ENCODE peak calls at places on chromosome 7, in six cellular contexts. W is heart right ventricle, P is adipocyte, Z is right cardiac atrium, O is suprapubic skin, I is body of pancreas. M is an unnamed sample.
A peak's percentile ranks its signal among the peaks of the same experiment; 100 is the strongest.

GRCh38 chr7:10128748-10129147 is 844.9 kb upstream of the PHF14 start:
- DNase-seq in P (no peak), Z (no peak), W (no peak), O (no peak), I (no peak), M (no peak)

GRCh38 chr7:29457565-29457971 is 106.1 kb upstream of the PRR15 start:
- DNase-seq in Z (no peak), P (peak; percentile 44), I (no peak), W (no peak), O (no peak), M (no peak)

GRCh38 chr7:26081627-26082026 is 70.4 kb upstream of the NFE2L3 start:
- DNase-seq in Z (no peak), W (no peak), O (no peak), P (no peak), I (no peak), M (no peak)

GRCh38 chr7:122535086-122535485 is 163.8 kb downstream of the RNF133 start:
- DNase-seq in I (no peak), W (no peak), Z (no peak), O (no peak), P (peak; percentile 8), M (no peak)

GRCh38 chr7:21782996-21783395 is 162.7 kb downstream of the CDCA7L start:
- DNase-seq in P (peak; percentile 5), I (no peak), Z (no peak), W (no peak), O (no peak), M (no peak)

GRCh38 chr7:4931932-4932331 is 27.1 kb downstream of the MMD2 start:
- DNase-seq in O (no peak), I (peak; percentile 81), Z (no peak), P (no peak), W (no peak), M (no peak)

GRCh38 chr7:8065356-8065813 is 96.8 kb downstream of the GLCCI1 start:
- DNase-seq in O (no peak), I (no peak), W (no peak), Z (no peak), P (peak; percentile 90), M (no peak)

GRCh38 chr7:66664590-66665293 is 36.1 kb downstream of the KCTD7 start:
- DNase-seq in P (no peak), Z (peak; percentile 81), W (no peak), I (no peak), O (no peak), M (no peak)

GRCh38 chr7:19202599-19202998 is 57.4 kb upstream of the FERD3L start:
- DNase-seq in I (no peak), O (no peak), W (no peak), Z (no peak), P (no peak), M (no peak)

GRCh38 chr7:139993169-139993568 is 69.6 kb downstream of the PARP12 start:
- DNase-seq in W (no peak), O (no peak), P (no peak), Z (no peak), I (no peak), M (no peak)

GRCh38 chr7:13117103-13117502 is 429.7 kb downstream of the ARL4A start:
- DNase-seq in Z (no peak), W (no peak), O (no peak), P (peak; percentile 50), I (no peak), M (no peak)

GRCh38 chr7:96833701-96834453 is 124.2 kb upstream of the SEM1 start:
- DNase-seq in W (no peak), I (no peak), Z (no peak), O (no peak), P (peak; percentile 38), M (no peak)

GRCh38 chr7:123594813-123595241 is 6.8 kb upstream of the ASB15 start:
- DNase-seq in P (no peak), W (no peak), I (no peak), O (no peak), Z (no peak), M (peak; percentile 58)

GRCh38 chr7:24764972-24765744 is 7.9 kb upstream of the GSDME start:
- DNase-seq in O (no peak), Z (no peak), P (peak; percentile 40), W (no peak), I (no peak), M (no peak)

GRCh38 chr7:32043688-32044087 is 26.5 kb downstream of the PDE1C start:
- DNase-seq in W (no peak), P (peak; percentile 66), I (no peak), Z (no peak), O (no peak), M (no peak)

GRCh38 chr7:40298421-40298820 is 163.6 kb downstream of the SUGCT start:
- DNase-seq in O (no peak), Z (no peak), P (peak; percentile 52), W (no peak), I (no peak), M (no peak)

GRCh38 chr7:121369462-121369861 is 26.6 kb downstream of the FAM3C start:
- DNase-seq in Z (no peak), P (peak; percentile 69), O (no peak), I (no peak), W (no peak), M (no peak)

GRCh38 chr7:100778061-100778621 is 44.7 kb downstream of the ZAN start:
- DNase-seq in P (no peak), W (no peak), I (no peak), O (no peak), Z (no peak), M (no peak)

GRCh38 chr7:38398725-38399321 is 125.4 kb upstream of the TARP start:
- DNase-seq in W (peak; percentile 15), Z (peak; percentile 78), O (no peak), I (peak; percentile 57), P (peak; percentile 81), M (no peak)

GRCh38 chr7:21256310-21256877 is 171.5 kb upstream of the SP4 start:
- DNase-seq in Z (no peak), P (peak; percentile 83), I (no peak), O (no peak), W (no peak), M (no peak)

GRCh38 chr7:139731802-139732470 is 45.9 kb downstream of the HIPK2 start:
- DNase-seq in I (peak; percentile 94), W (peak; percentile 85), P (peak; percentile 95), O (peak; percentile 95), Z (peak; percentile 91), M (no peak)

GRCh38 chr7:26686448-26686981 is 177.9 kb downstream of the SKAP2 start:
- DNase-seq in I (no peak), Z (peak; percentile 35), O (no peak), P (peak; percentile 79), W (no peak), M (no peak)

GRCh38 chr7:141430426-141431142 is 120.6 kb upstream of the AGK start:
- DNase-seq in Z (no peak), W (no peak), P (no peak), I (no peak), O (no peak), M (peak; percentile 33)

GRCh38 chr7:65731562-65732035 is 141.3 kb upstream of the VKORC1L1 start:
- DNase-seq in W (no peak), P (no peak), Z (no peak), I (peak; percentile 45), O (no peak), M (peak; percentile 11)

GRCh38 chr7:83306487-83306886 is 143.8 kb upstream of the PCLO start:
- DNase-seq in P (no peak), Z (no peak), W (no peak), O (no peak), I (no peak), M (no peak)

GRCh38 chr7:73844131-73844547 is 1.8 kb upstream of the METTL27 start:
- DNase-seq in I (no peak), W (no peak), O (no peak), P (no peak), Z (no peak), M (no peak)

GRCh38 chr7:44630791-44631457 is 24.5 kb downstream of the OGDH start:
- DNase-seq in P (no peak), Z (no peak), I (no peak), O (no peak), W (no peak), M (no peak)
- H3K4me1 ChIP-seq in P (peaks cover 18% of the 10 kb centered on the region), Z (peaks cover 27% of the 10 kb centered on the region), I (peaks cover 36% of the 10 kb centered on the region), O (peaks cover 55% of the 10 kb centered on the region), W (peaks cover 88% of the 10 kb centered on the region), M (peaks cover 7% of the 10 kb centered on the region)

GRCh38 chr7:129777195-129777844 is 165.8 kb downstream of the NRF1 start:
- DNase-seq in P (no peak), Z (no peak), I (no peak), W (no peak), O (no peak), M (no peak)

GRCh38 chr7:129775695-129776396 is 164.3 kb downstream of the NRF1 start:
- DNase-seq in Z (peak; percentile 9), W (no peak), O (no peak), P (no peak), I (no peak), M (no peak)

GRCh38 chr7:129774871-129775694 is 163.6 kb downstream of the NRF1 start:
- DNase-seq in W (no peak), O (no peak), Z (peak; percentile 22), P (no peak), I (no peak), M (no peak)

GRCh38 chr7:129777993-129778769 is 166.7 kb downstream of the NRF1 start:
- DNase-seq in I (no peak), W (no peak), O (no peak), Z (no peak), P (no peak), M (no peak)

GRCh38 chr7:129776397-129776792 is 164.9 kb downstream of the NRF1 start:
- DNase-seq in Z (no peak), P (no peak), I (no peak), W (no peak), O (no peak), M (no peak)
- H3K27me3 ChIP-seq in Z (no peaks in the 10 kb centered on the region), P (peaks cover 58% of the 10 kb centered on the region), I (peaks cover 4% of the 10 kb centered on the region), W (peaks cover 64% of the 10 kb centered on the region), O (peaks cover 61% of the 10 kb centered on the region), M (peaks cover 18% of the 10 kb centered on the region)

DNA sequence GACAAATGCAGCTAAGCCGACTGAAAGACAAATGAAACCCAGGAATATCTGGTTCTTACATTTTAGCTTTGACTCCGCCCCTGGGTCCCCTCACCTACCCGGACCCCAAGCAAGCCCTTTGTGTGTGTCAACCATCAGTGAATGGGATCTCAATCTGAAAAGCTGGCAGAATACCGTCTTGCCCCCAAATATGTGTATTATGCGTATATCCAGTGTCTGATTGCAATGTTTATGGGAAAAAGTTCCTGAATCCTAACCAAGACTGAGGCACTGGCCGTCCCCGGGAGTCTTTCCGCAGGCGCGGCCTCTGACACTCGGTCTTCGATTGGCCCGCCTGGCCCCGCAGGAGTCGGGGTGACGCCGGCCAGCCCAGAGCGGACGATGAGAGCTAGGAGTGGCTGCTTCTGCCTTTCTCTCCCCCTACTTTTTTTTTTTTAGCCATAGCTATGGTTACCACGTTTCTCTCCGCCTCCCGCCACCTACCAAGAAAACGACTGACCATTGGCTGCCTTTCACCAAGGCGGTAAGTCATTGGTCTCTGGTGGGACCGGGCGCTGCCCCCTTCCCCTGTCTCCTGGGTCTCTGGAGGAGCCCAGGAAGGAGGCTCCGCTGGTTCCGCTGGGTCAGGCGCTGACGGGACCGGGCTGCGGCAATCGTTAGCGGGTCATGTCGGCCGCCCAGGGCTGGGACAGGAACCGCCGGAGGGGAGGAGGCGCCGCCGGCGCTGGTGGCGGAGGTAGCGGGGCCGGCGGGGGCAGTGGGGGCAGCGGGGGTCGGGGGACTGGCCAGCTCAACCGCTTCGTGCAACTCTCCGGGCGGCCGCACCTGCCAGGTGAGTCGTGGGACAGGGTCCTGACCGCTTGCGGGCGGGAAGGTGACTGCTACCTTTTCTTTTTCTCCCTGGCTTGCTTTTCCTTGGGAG is at the start of gene KLHDC10:
- DNase-seq in W (peak; percentile 99), P (peak; percentile 99), Z (peak; percentile 98), I (peak; percentile 97), O (peak; percentile 98), M (peak; percentile 97)
- H3K4me3 ChIP-seq in W (peak within 1 kb of the TSS; percentile 82), P (peak within 1 kb of the TSS; percentile 96), Z (peak within 1 kb of the TSS; percentile 73), I (peak within 1 kb of the TSS; percentile 96), O (peak within 1 kb of the TSS; percentile 89), M (peak within 1 kb of the TSS; percentile 91)

GRCh38 chr7:44286182-44286617 is 39.2 kb downstream of the CAMK2B start:
- DNase-seq in P (no peak), Z (peak; percentile 46), I (peak; percentile 13), O (peak; percentile 69), W (no peak), M (no peak)
- H3K4me1 ChIP-seq in P (no peaks in the 10 kb centered on the region), Z (peaks cover 16% of the 10 kb centered on the region), I (no peaks in the 10 kb centered on the region), O (no peaks in the 10 kb centered on the region), W (peaks cover 12% of the 10 kb centered on the region), M (no peaks in the 10 kb centered on the region)

M was measured in iPS DF 6.9.